ENCODE peak calls at places on chromosomes 6 and 20, in four cellular contexts. E is K562, J is GM12878, P is SK-N-SH. U is an unnamed sample.

GRCh38 chr6:154316131-154316530 is 40.5 kb downstream of the IPCEF1 start:
- DNase-seq in P (no peak), E (no peak), J (no peak), U (no peak)

GRCh38 chr6:38248500-38249234 is 391.1 kb downstream of the BTBD9 start:
- DNase-seq in J (no peak), P (no peak), E (peak; percentile 9), U (no peak)

GRCh38 chr6:113185299-113185698 is 671.8 kb upstream of the MARCKS start:
- DNase-seq in E (no peak), J (no peak), P (no peak), U (no peak)

GRCh38 chr20:53918949-53919361 is 151.4 kb downstream of the BCAS1 start:
- DNase-seq in E (peak; percentile 67), J (no peak), P (peak; percentile 52), U (peak; percentile 73)

GRCh38 chr6:41375598-41376151 is 40.3 kb downstream of the NCR2 start:
- DNase-seq in J (no peak), P (no peak), E (no peak), U (peak; percentile 33)

GRCh38 chr6:47094351-47094925 is 52.3 kb upstream of the ADGRF1 start:
- DNase-seq in E (no peak), J (no peak), P (no peak), U (peak; percentile 19)

GRCh38 chr6:170284126-170284773 is 6.6 kb downstream of the DLL1 start:
- DNase-seq in E (no peak), P (no peak), J (no peak), U (no peak)

GRCh38 chr20:26207237-26207966 is 510.7 kb upstream of the ZNF337 start:
- DNase-seq in P (no peak), E (no peak), J (no peak), U (no peak)

GRCh38 chr6:927157-927556 is 234.2 kb upstream of the EXOC2 start:
- DNase-seq in E (no peak), P (no peak), J (no peak), U (no peak)

GRCh38 chr20:30168025-30168799 is 1089.3 kb upstream of the DEFB115 start:
- DNase-seq in P (peak; percentile 76), J (no peak), E (no peak), U (no peak)

GRCh38 chr6:36355819-36356218 is 19.1 kb upstream of the BNIP5 start:
- DNase-seq in P (no peak), E (no peak), J (no peak), U (no peak)

GRCh38 chr6:162509821-162510220 is 217.7 kb downstream of the PRKN start:
- DNase-seq in P (no peak), J (no peak), E (no peak), U (no peak)

GRCh38 chr6:119328866-119329806 is 20.4 kb downstream of the MAN1A1 start:
- DNase-seq in P (peak; percentile 38), E (no peak), J (no peak), U (no peak)

GRCh38 chr6:128233501-128233900 is 286.9 kb downstream of the PTPRK start:
- DNase-seq in E (no peak), J (no peak), P (no peak), U (no peak)

GRCh38 chr6:113184291-113184690 is 672.9 kb upstream of the MARCKS start:
- DNase-seq in J (no peak), P (no peak), E (no peak), U (no peak)

GRCh38 chr6:100175814-100176275 is 181.8 kb upstream of the MCHR2 start:
- DNase-seq in P (no peak), E (no peak), J (no peak), U (no peak)

GRCh38 chr6:121135425-121135824 is 198.9 kb downstream of the TBC1D32 start:
- DNase-seq in E (no peak), J (no peak), P (no peak), U (no peak)

GRCh38 chr6:158972241-158973233 is 27.5 kb downstream of the RSPH3 start:
- DNase-seq in J (peak; percentile 31), E (peak; percentile 49), P (peak; percentile 47), U (no peak)

GRCh38 chr20:58926802-58927489 is 54.1 kb upstream of the NELFCD start:
- DNase-seq in E (no peak), J (no peak), P (no peak), U (no peak)

GRCh38 chr6:158715330-158716311 is 65.8 kb downstream of the SYTL3 start:
- DNase-seq in J (no peak), P (no peak), E (no peak), U (no peak)

GRCh38 chr6:11366183-11366933 is 133.9 kb upstream of the NEDD9 start:
- DNase-seq in J (peak; percentile 89), E (no peak), P (no peak), U (no peak)

GRCh38 chr6:46279874-46280273 is 109.1 kb upstream of the ENPP5 start:
- DNase-seq in J (no peak), E (no peak), P (no peak), U (no peak)

GRCh38 chr6:167095888-167096287 is 27.0 kb upstream of the CCR6 start:
- DNase-seq in P (no peak), E (no peak), J (no peak), U (no peak)

GRCh38 chr6:29553268-29554057 is 6.1 kb downstream of the UBD start:
- DNase-seq in P (peak; percentile 53), E (no peak), J (no peak), U (peak; percentile 84)

GRCh38 chr6:15476631-15477380 is 186.0 kb downstream of the DTNBP1 start:
- DNase-seq in J (no peak), E (no peak), P (no peak), U (no peak)

GRCh38 chr6:158086054-158086705 is 81.9 kb downstream of the SERAC1 start:
- DNase-seq in J (no peak), P (no peak), E (no peak), U (no peak)

GRCh38 chr6:76861403-76861802 is 601.9 kb downstream of the HTR1B start:
- DNase-seq in P (peak; percentile 16), E (no peak), J (no peak), U (peak; percentile 64)

DNA sequence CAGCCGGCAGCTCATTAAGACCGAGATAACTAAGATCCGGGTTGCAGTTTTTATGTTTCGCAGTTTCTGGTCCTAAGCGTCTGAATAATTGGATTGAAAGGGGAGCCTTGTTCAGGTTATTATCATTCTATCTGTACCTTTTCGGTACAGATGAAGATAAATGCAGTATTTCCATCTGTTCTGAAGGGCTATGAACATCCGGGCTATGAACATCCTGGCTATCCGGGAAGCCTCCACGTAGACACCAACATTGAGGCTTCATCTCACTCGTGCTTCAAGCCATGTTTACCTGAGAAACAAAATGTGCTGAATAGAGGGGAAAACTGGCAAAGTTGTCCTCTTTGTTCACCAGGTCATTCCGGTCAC is 399 bp upstream of the REPS1 start:
- DNase-seq in J (no peak), E (no peak), P (no peak), U (no peak)
- TF ChIP-seq CTCF in J (no peak), E (no peak), P (no peak), U (no peak)

DNA sequence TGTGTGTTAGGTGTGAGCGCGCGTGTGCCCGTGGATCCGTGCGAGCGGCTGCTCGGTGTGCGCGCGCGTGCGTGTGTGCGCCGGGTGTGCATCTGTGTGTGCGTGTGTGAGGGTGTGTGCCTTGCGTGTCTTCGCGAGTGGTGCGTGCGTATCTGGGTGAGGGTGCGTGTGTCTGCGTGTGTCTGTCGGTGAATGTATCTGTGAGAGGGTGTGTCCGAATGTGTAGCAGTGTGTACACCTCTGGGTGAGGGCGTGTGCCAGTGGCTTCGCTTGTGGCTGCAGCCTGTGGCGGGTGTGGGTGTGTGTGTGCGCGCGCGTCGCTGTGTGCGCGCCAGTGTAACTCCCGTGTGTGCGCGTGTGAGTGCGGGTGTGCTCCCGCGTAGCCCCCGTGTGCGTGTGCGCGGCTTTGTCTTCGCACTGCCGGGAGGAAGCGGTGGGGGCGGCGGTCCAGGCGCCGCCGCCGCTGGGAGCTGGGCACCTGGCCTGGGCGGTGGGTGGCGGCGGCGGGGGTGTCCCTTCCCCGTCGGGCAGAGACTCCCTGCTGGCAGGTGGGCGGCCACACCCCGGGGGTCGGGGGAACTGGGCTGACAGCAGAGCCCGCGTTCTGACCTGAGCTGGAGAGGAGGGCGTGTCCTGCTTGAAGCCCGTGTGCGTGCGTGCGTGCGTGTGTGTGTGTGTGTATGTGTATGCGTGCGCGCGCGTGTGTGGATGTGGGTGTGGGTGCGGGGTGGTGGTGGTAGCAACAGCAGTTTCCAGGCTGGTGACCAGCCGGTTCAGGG is 61.3 kb upstream of the EPB41L1 start:
- DNase-seq in E (no peak), J (no peak), P (peak; percentile 66), U (no peak)
- TF ChIP-seq USF1 in E (no peak), J (no peak), P (no peak), U (no peak)

DNA sequence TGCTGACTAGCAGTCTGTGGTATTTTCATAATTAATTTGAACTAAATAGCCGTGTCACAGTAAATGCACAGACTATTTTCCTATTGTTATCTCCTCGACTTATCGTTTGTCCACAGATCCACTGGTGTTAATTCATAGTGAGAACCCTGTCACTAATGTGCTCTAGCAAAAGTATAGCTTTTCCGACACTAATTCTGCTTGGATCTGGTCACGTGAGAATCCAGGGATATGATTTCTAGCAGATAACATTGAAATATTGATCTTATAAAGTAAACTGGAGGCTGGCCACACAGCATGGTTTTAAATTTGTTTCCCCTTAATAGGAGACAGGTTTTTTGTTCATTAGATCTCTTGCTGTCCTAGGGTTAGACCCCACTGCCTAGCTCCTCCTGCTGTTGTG is 340.6 kb upstream of the SASH1 start:
- DNase-seq in J (no peak), P (no peak), E (no peak), U (no peak)
- TF ChIP-seq CTCF in J (no peak), P (no peak), E (no peak), U (no peak)

GRCh38 chr20:4084721-4085120 is 69.4 kb upstream of the RNF24 start:
- DNase-seq in J (no peak), E (no peak), P (no peak), U (no peak)
- TF ChIP-seq USF1 in J (no peak), E (no peak), P (no peak), U (no peak)